ENCODE peak calls at places on chromosomes 11 and 22, in four cellular contexts. G is naive thymus-derived CD4-positive, alpha-beta T cell; K is activated naive CD4-positive, alpha-beta T cell treated with anti-CD3 and anti-CD28 coated beads, Interleukin-2, amount 10 ng/mL, durations not matched to agents 7 days and 5 days; S is GM23338. W is an unnamed sample.

GRCh38 chr11:38718659-38719058 is 2120.6 kb upstream of the RAG2 start:
- DNase-seq in G (no peak), K (no peak), S (no peak), W (no peak)

GRCh38 chr11:46247664-46248063 is 29.8 kb upstream of the CREB3L1 start:
- DNase-seq in G (no peak), K (peak; percentile 64), S (peak; percentile 94), W (peak; percentile 43)

GRCh38 chr11:7590529-7590928 is 76.7 kb downstream of the PPFIBP2 start:
- DNase-seq in G (no peak), K (no peak), S (no peak), W (no peak)

GRCh38 chr22:23183107-23183698 is 2.9 kb downstream of the BCR start:
- DNase-seq in G (no peak), K (no peak), S (peak; percentile 96), W (peak; percentile 34)

GRCh38 chr11:107259826-107260225 is 197.8 kb downstream of the CWF19L2 start:
- DNase-seq in G (no peak), K (no peak), S (no peak), W (no peak)

GRCh38 chr22:38079804-38080203 is 4.2 kb downstream of the SLC16A8 start:
- DNase-seq in G (no peak), K (no peak), S (no peak), W (no peak)

GRCh38 chr11:130489716-130490115 is 41.3 kb downstream of the ADAMTS15 start:
- DNase-seq in G (no peak), K (no peak), S (no peak), W (no peak)

GRCh38 chr11:117327567-117328413 is at the start of gene CEP164:
- DNase-seq in G (peak; percentile 88), K (peak; percentile 98), S (peak; percentile 98), W (peak; percentile 94)

GRCh38 chr11:66420671-66421476 is at the start of gene NPAS4:
- DNase-seq in G (no peak), K (no peak), S (peak; percentile 74), W (no peak)

GRCh38 chr22:37999236-37999635 is 14.9 kb upstream of the SOX10 start:
- DNase-seq in G (no peak), K (no peak), S (no peak), W (no peak)

GRCh38 chr11:34266090-34266912 is 91.5 kb downstream of the ABTB2 start:
- DNase-seq in G (no peak), K (no peak), S (no peak), W (peak; percentile 59)

GRCh38 chr11:86064236-86064803 is 4.6 kb downstream of the PICALM start:
- DNase-seq in G (no peak), K (no peak), S (no peak), W (no peak)

GRCh38 chr22:40898850-40899357 is 37.0 kb upstream of the DNAJB7 start:
- DNase-seq in G (no peak), K (peak; percentile 23), S (peak; percentile 71), W (peak; percentile 44)

GRCh38 chr11:101096036-101096704 is 33.4 kb downstream of the PGR start:
- DNase-seq in G (no peak), K (no peak), S (peak; percentile 22), W (no peak)

GRCh38 chr11:80118071-80118470 is 677.2 kb upstream of the TENM4 start:
- DNase-seq in G (no peak), K (no peak), S (no peak), W (no peak)

GRCh38 chr22:23698094-23698493 is 7.3 kb downstream of the RGL4 start:
- DNase-seq in G (no peak), K (no peak), S (no peak), W (no peak)

GRCh38 chr22:36528336-36528735 is 630 bp downstream of the EIF3D start:
- DNase-seq in G (no peak), K (peak; percentile 37), S (no peak), W (no peak)

GRCh38 chr11:22859756-22860155 is 518 bp downstream of the CCDC179 start:
- DNase-seq in G (no peak), K (no peak), S (no peak), W (no peak)

GRCh38 chr11:69825037-69825834 is 6.0 kb upstream of the FGF3 start:
- DNase-seq in G (no peak), K (no peak), S (no peak), W (no peak)

GRCh38 chr11:73240190-73240781 is 22.2 kb downstream of the P2RY2 start:
- DNase-seq in G (no peak), K (peak; percentile 9), S (no peak), W (no peak)

W was measured in Jurkat, Clone E6-1.